ENCODE peak calls at places on chromosomes 4 and X, in four cellular contexts. One of them, this sample, is unnamed.

GRCh38 chrX:101337776-101338271 is 10.7 kb downstream of the TIMM8A start:
- DNase-seq in heart right ventricle: no peak
- DNase-seq in mucosa of descending colon: no peak
- DNase-seq in ovary: no peak
- DNase-seq in this sample: no peak

GRCh38 chr4:177010421-177010820 is 217.7 kb upstream of the VEGFC start:
- DNase-seq in ovary: no peak
- DNase-seq in mucosa of descending colon: no peak
- DNase-seq in heart right ventricle: no peak
- DNase-seq in this sample: no peak

GRCh38 chr4:14726441-14727405 is 275.6 kb upstream of the CPEB2 start:
- DNase-seq in heart right ventricle: no peak
- DNase-seq in ovary: no peak
- DNase-seq in mucosa of descending colon: no peak
- DNase-seq in this sample: no peak

GRCh38 chrX:15989716-15990115 is 133.6 kb upstream of the GRPR start:
- DNase-seq in ovary: no peak
- DNase-seq in mucosa of descending colon: no peak
- DNase-seq in heart right ventricle: no peak
- DNase-seq in this sample: no peak

GRCh38 chr4:100146756-100147155 is 43.5 kb downstream of the DDIT4L start:
- DNase-seq in mucosa of descending colon: no peak
- DNase-seq in ovary: no peak
- DNase-seq in heart right ventricle: no peak
- DNase-seq in this sample: no peak

GRCh38 chr4:53763813-53764597 is 172.7 kb upstream of the LNX1 start:
- DNase-seq in heart right ventricle: no peak
- DNase-seq in ovary: peak; percentile 13
- DNase-seq in mucosa of descending colon: no peak
- DNase-seq in this sample: peak; percentile 91

GRCh38 chrX:13716455-13716854 is 18.0 kb downstream of the TRAPPC2 start:
- DNase-seq in mucosa of descending colon: no peak
- DNase-seq in heart right ventricle: no peak
- DNase-seq in ovary: no peak
- DNase-seq in this sample: no peak

GRCh38 chr4:10879411-10880110 is 195.0 kb upstream of the CLNK start:
- DNase-seq in ovary: no peak
- DNase-seq in heart right ventricle: no peak
- DNase-seq in mucosa of descending colon: no peak
- DNase-seq in this sample: no peak

GRCh38 chr4:73070072-73070385 is 513 bp upstream of the COX18 start:
- DNase-seq in mucosa of descending colon: no peak
- DNase-seq in heart right ventricle: no peak
- DNase-seq in ovary: no peak
- DNase-seq in this sample: no peak

GRCh38 chrX:109857898-109858297 is 124.8 kb upstream of the ACSL4 start:
- DNase-seq in ovary: no peak
- DNase-seq in heart right ventricle: no peak
- DNase-seq in mucosa of descending colon: no peak
- DNase-seq in this sample: no peak

GRCh38 chrX:133970021-133970550 is 15.3 kb downstream of the GPC3 start:
- DNase-seq in ovary: no peak
- DNase-seq in mucosa of descending colon: no peak
- DNase-seq in heart right ventricle: no peak
- DNase-seq in this sample: no peak

GRCh38 chr4:69830529-69831269 is 29.2 kb downstream of the SULT1E1 start:
- DNase-seq in ovary: no peak
- DNase-seq in mucosa of descending colon: peak; percentile 58
- DNase-seq in heart right ventricle: no peak
- DNase-seq in this sample: no peak

GRCh38 chr4:48337726-48338125 is 3.6 kb upstream of the SLAIN2 start:
- DNase-seq in ovary: no peak
- DNase-seq in mucosa of descending colon: no peak
- DNase-seq in heart right ventricle: no peak
- DNase-seq in this sample: no peak

GRCh38 chr4:18844726-18845125 is 823.2 kb upstream of the LCORL start:
- DNase-seq in ovary: no peak
- DNase-seq in heart right ventricle: no peak
- DNase-seq in mucosa of descending colon: no peak
- DNase-seq in this sample: no peak

GRCh38 chr4:152340818-152341217 is 195.1 kb downstream of the FBXW7 start:
- DNase-seq in ovary: no peak
- DNase-seq in heart right ventricle: no peak
- DNase-seq in mucosa of descending colon: no peak
- DNase-seq in this sample: no peak

GRCh38 chrX:16997313-16997712 is 50.9 kb downstream of the REPS2 start:
- DNase-seq in ovary: no peak
- DNase-seq in mucosa of descending colon: no peak
- DNase-seq in heart right ventricle: no peak
- DNase-seq in this sample: no peak

GRCh38 chr4:153748378-153748777 is 11.4 kb downstream of the RNF175 start:
- DNase-seq in heart right ventricle: no peak
- DNase-seq in mucosa of descending colon: no peak
- DNase-seq in ovary: no peak
- DNase-seq in this sample: no peak

GRCh38 chr4:48268956-48269860 is at the start of gene TEC:
- DNase-seq in ovary: peak; percentile 20
- DNase-seq in mucosa of descending colon: no peak
- DNase-seq in heart right ventricle: peak; percentile 34
- DNase-seq in this sample: no peak

GRCh38 chr4:138308421-138308820 is 66.3 kb upstream of the SLC7A11 start:
- DNase-seq in ovary: no peak
- DNase-seq in heart right ventricle: no peak
- DNase-seq in mucosa of descending colon: no peak
- DNase-seq in this sample: no peak

GRCh38 chr4:181597766-181598165 is 645.4 kb upstream of the TENM3 start:
- DNase-seq in mucosa of descending colon: no peak
- DNase-seq in heart right ventricle: no peak
- DNase-seq in ovary: no peak
- DNase-seq in this sample: no peak

GRCh38 chr4:78687818-78688217 is 88.3 kb upstream of the BMP2K start:
- DNase-seq in heart right ventricle: no peak
- DNase-seq in ovary: no peak
- DNase-seq in mucosa of descending colon: no peak
- DNase-seq in this sample: no peak

GRCh38 chrX:40938418-40938817 is 146.8 kb upstream of the USP9X start:
- DNase-seq in mucosa of descending colon: no peak
- DNase-seq in ovary: no peak
- DNase-seq in heart right ventricle: no peak
- DNase-seq in this sample: no peak

GRCh38 chr4:35102111-35102510 is 1142.2 kb downstream of the ARAP2 start:
- DNase-seq in mucosa of descending colon: no peak
- DNase-seq in ovary: no peak
- DNase-seq in heart right ventricle: no peak
- DNase-seq in this sample: no peak

GRCh38 chr4:86451560-86452322 is 91.9 kb upstream of the MAPK10 start:
- DNase-seq in heart right ventricle: no peak
- DNase-seq in mucosa of descending colon: no peak
- DNase-seq in ovary: no peak
- DNase-seq in this sample: no peak

GRCh38 chr4:830776-831482 is 5.0 kb upstream of the CPLX1 start:
- DNase-seq in ovary: no peak
- DNase-seq in heart right ventricle: peak; percentile 32
- DNase-seq in mucosa of descending colon: peak; percentile 31
- DNase-seq in this sample: no peak

DNA sequence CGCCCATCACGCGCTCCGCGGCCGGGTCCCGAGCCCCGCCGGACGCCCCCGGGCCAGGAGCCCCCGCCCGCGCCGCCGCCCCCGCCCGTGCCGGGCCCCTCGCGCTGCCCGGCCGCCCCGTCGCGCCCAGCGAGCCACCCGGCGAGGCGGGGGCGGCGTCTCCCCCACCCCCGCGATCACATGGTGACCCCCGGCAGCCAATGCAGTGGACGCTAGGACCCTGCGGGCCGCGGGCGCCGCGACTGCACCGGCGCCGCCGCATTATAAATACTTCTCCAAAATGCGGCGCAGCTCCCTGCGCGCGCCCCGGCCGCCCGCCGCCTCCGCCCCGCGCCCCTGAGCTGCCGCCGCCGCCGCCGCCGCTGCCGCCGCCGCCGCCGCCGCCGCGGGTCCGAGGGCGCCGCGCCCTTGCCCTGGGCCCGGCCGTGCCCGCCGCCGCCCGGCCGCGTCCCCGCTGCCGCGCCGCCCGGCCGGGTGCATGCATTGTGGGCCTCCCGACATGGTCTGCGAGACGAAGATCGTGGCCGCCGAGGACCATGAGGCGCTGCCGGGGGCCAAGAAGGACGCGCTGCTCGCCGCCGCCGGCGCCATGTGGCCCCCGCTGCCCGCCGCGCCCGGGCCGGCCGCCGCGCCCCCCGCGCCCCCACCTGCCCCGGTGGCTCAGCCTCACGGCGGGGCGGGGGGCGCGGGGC is at the start of gene NAT8L:
- DNase-seq in mucosa of descending colon: peak; percentile 44
- DNase-seq in heart right ventricle: no peak
- DNase-seq in ovary: no peak
- DNase-seq in this sample: no peak
- H3K4me3 ChIP-seq in mucosa of descending colon: no peak within 1 kb of the TSS
- H3K4me3 ChIP-seq in heart right ventricle: peak within 1 kb of the TSS; percentile 36
- H3K4me3 ChIP-seq in ovary: peak within 1 kb of the TSS; percentile 27
- H3K4me3 ChIP-seq in this sample: peak within 1 kb of the TSS; percentile 51

GRCh38 chr4:122824616-122825015 is 2.0 kb upstream of the FGF2 start:
- DNase-seq in ovary: no peak
- DNase-seq in heart right ventricle: no peak
- DNase-seq in mucosa of descending colon: no peak
- DNase-seq in this sample: no peak
- H3K4me3 ChIP-seq in ovary: peak overlapping the region; percentile 11
- H3K4me3 ChIP-seq in heart right ventricle: no peak overlapping the region
- H3K4me3 ChIP-seq in mucosa of descending colon: no peak overlapping the region
- H3K4me3 ChIP-seq in this sample: peak overlapping the region; percentile 8

GRCh38 chr4:40176602-40177001 is 20.2 kb upstream of the RHOH start:
- DNase-seq in heart right ventricle: no peak
- DNase-seq in mucosa of descending colon: no peak
- DNase-seq in ovary: no peak
- DNase-seq in this sample: no peak
- H3K4me3 ChIP-seq in heart right ventricle: no peak overlapping the region
- H3K4me3 ChIP-seq in mucosa of descending colon: no peak overlapping the region
- H3K4me3 ChIP-seq in ovary: no peak overlapping the region
- H3K4me3 ChIP-seq in this sample: no peak overlapping the region

DNA sequence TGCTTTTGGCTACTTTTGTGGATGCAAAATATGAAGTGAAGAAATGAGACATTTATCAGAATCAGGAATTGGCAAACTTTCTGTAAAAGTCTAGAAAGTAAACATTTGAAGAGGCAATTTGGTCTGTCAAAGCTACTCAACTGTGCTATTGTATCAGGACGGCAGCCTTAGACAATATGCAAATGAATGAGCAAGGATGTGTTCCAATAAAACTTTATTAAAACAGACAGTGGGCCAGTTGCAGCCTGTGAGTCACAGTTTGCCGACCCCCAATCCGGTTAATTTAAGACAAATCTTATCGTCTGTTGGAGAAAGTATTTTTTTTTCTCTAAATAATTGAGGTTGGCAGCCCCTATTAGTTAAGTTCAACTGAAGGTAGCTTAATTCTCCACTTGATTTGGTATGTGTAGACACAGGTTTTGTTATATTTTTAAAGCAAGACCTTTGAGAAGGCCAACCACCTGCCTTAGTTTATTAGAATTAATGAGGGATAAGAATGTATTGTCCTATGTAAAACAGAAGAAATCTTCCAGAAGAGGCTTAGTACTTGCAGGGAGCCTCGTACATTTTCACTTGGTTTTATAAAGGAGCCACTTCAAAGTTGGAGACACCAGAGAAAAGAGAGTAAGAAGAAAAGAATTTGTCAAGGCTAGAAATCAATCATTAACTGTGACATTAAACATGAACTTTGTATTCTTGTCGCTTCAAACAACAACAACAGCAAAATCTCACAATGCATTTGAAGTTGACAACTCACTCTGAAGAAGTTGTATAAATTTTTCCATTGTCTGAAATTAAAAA is 81.6 kb upstream of the FAT1 start:
- DNase-seq in heart right ventricle: no peak
- DNase-seq in ovary: no peak
- DNase-seq in mucosa of descending colon: no peak
- DNase-seq in this sample: no peak
- H3K4me3 ChIP-seq in heart right ventricle: no peak overlapping the region
- H3K4me3 ChIP-seq in ovary: no peak overlapping the region
- H3K4me3 ChIP-seq in mucosa of descending colon: no peak overlapping the region
- H3K4me3 ChIP-seq in this sample: no peak overlapping the region

GRCh38 chr4:13711233-13711775 is 83.8 kb upstream of the BOD1L1 start:
- DNase-seq in mucosa of descending colon: no peak
- DNase-seq in heart right ventricle: no peak
- DNase-seq in ovary: no peak
- DNase-seq in this sample: no peak
- H3K4me3 ChIP-seq in mucosa of descending colon: no peak overlapping the region
- H3K4me3 ChIP-seq in heart right ventricle: no peak overlapping the region
- H3K4me3 ChIP-seq in ovary: no peak overlapping the region
- H3K4me3 ChIP-seq in this sample: no peak overlapping the region